ENCODE peak calls at places on chromosomes 11 and 22, in seven cellular contexts. K is LNCaP clone FGC, S is Panc1, V is heart left ventricle, L is OCI-LY7, B is heart right ventricle, U is mesendoderm. F is an unnamed sample.

GRCh38 chr22:45290410-45290936 is 5.7 kb downstream of the UPK3A start:
- DNase-seq in S (no peak), U (peak; percentile 65), V (no peak), B (no peak), L (no peak), K (no peak), F (peak; percentile 43)

GRCh38 chr22:19635644-19636043 is 78.7 kb upstream of the SEPTIN5 start:
- DNase-seq in L (no peak), S (no peak), K (no peak), B (no peak), V (no peak), U (no peak), F (no peak)

GRCh38 chr11:123979311-123979710 is 1.7 kb upstream of the OR10S1 start:
- DNase-seq in L (no peak), U (no peak), B (no peak), K (no peak), V (no peak), S (no peak), F (no peak)

GRCh38 chr22:42602470-42602869 is 12.2 kb downstream of the POLDIP3 start:
- DNase-seq in B (no peak), K (no peak), S (no peak), V (no peak), L (no peak), U (no peak), F (no peak)

GRCh38 chr11:134120143-134120850 is 51.4 kb downstream of the JAM3 start:
- DNase-seq in V (peak; percentile 62), L (no peak), K (no peak), S (no peak), B (peak; percentile 74), U (no peak), F (peak; percentile 86)

GRCh38 chr11:85705805-85706204 is 19.8 kb upstream of the CCDC89 start:
- DNase-seq in U (no peak), S (no peak), B (no peak), L (no peak), K (no peak), V (no peak), F (no peak)

GRCh38 chr11:102157219-102157618 is 47.0 kb downstream of the YAP1 start:
- DNase-seq in L (no peak), S (no peak), K (peak; percentile 86), B (peak; percentile 67), U (no peak), V (no peak), F (peak; percentile 48)

GRCh38 chr22:46149998-46150549 is at the start of gene PPARA:
- DNase-seq in K (no peak), V (peak; percentile 96), U (peak; percentile 38), B (peak; percentile 90), L (peak; percentile 83), S (no peak), F (no peak)

GRCh38 chr11:111427471-111427912 is 48.4 kb upstream of the POU2AF1 start:
- DNase-seq in L (no peak), B (no peak), U (no peak), S (no peak), V (peak; percentile 16), K (peak; percentile 76), F (no peak)

GRCh38 chr11:35134403-35135126 is 4.4 kb upstream of the CD44 start:
- DNase-seq in U (no peak), V (no peak), S (no peak), K (no peak), B (no peak), L (no peak), F (no peak)

GRCh38 chr11:109043318-109043717 is 378.4 kb downstream of the DDX10 start:
- DNase-seq in B (no peak), V (no peak), K (no peak), L (no peak), S (no peak), U (no peak), F (no peak)

GRCh38 chr11:119318240-119319135 is 1.6 kb upstream of the MCAM start:
- DNase-seq in L (peak; percentile 67), U (peak; percentile 97), V (no peak), B (peak; percentile 64), S (no peak), K (no peak), F (no peak)

GRCh38 chr22:42080287-42080686 is 787 bp downstream of the SMDT1 start:
- DNase-seq in U (peak; percentile 25), S (no peak), K (peak; percentile 7), B (no peak), V (no peak), L (no peak), F (no peak)

GRCh38 chr11:35919244-35919643 is 24.6 kb upstream of the LDLRAD3 start:
- DNase-seq in L (no peak), S (no peak), V (no peak), K (no peak), U (peak; percentile 13), B (no peak), F (no peak)

GRCh38 chr22:39297490-39298193 is 21.8 kb downstream of the RPL3 start:
- DNase-seq in V (no peak), L (peak; percentile 60), U (peak; percentile 73), K (no peak), S (no peak), B (no peak), F (no peak)

GRCh38 chr11:14357843-14358728 is 897 bp downstream of the RRAS2 start:
- DNase-seq in L (no peak), B (peak; percentile 41), U (peak; percentile 94), V (peak; percentile 69), S (no peak), K (no peak), F (no peak)

GRCh38 chr22:22374579-22374978 is 130.0 kb downstream of the VPREB1 start:
- DNase-seq in K (no peak), L (no peak), V (no peak), B (no peak), S (no peak), U (no peak), F (no peak)

GRCh38 chr11:47175746-47176327 is 842 bp downstream of the ARFGAP2 start:
- DNase-seq in S (no peak), B (no peak), U (no peak), V (no peak), L (peak; percentile 68), K (no peak), F (no peak)

GRCh38 chr11:46615756-46616155 is 1.3 kb downstream of the HARBI1 start:
- DNase-seq in B (no peak), V (no peak), U (peak; percentile 40), K (no peak), S (no peak), L (no peak), F (no peak)

GRCh38 chr11:117934526-117935307 is 5.5 kb upstream of the TMPRSS13 start:
- DNase-seq in K (no peak), U (no peak), B (no peak), L (no peak), V (no peak), S (no peak), F (no peak)

GRCh38 chr11:117580866-117581265 is 216.2 kb downstream of the DSCAML1 start:
- DNase-seq in U (no peak), B (no peak), S (no peak), K (no peak), L (no peak), V (no peak), F (no peak)

GRCh38 chr11:69229521-69229920 is 64.4 kb upstream of the MYEOV start:
- DNase-seq in L (no peak), S (no peak), V (no peak), B (no peak), U (no peak), K (no peak), F (no peak)

GRCh38 chr11:33893711-33894401 is 2.0 kb upstream of the LMO2 start:
- DNase-seq in B (no peak), S (no peak), U (no peak), V (no peak), L (peak; percentile 29), K (no peak), F (no peak)

GRCh38 chr11:131616456-131616855 is 246.0 kb downstream of the NTM start:
- DNase-seq in S (no peak), B (no peak), L (no peak), V (no peak), U (peak; percentile 55), K (no peak), F (no peak)
- H3K4me3 ChIP-seq in S (no peak overlapping the region), B (no peak overlapping the region), L (no peak overlapping the region), V (no peak overlapping the region), U (no peak overlapping the region), K (no peak overlapping the region), F (no peak overlapping the region)

GRCh38 chr11:44941286-44942021 is 9.2 kb downstream of the TP53I11 start:
- DNase-seq in U (no peak), K (no peak), V (no peak), L (no peak), S (no peak), B (no peak), F (no peak)
- H3K4me3 ChIP-seq in U (no peak overlapping the region), K (no peak overlapping the region), V (no peak overlapping the region), L (no peak overlapping the region), S (no peak overlapping the region), B (no peak overlapping the region), F (no peak overlapping the region)

GRCh38 chr22:49967333-49968241 is 7.0 kb downstream of the PIM3 start:
- DNase-seq in L (peak; percentile 51), B (peak; percentile 58), K (no peak), V (peak; percentile 76), S (no peak), U (no peak), F (no peak)

GRCh38 chr22:49965291-49966040 is 4.9 kb downstream of the PIM3 start:
- DNase-seq in K (no peak), U (no peak), V (peak; percentile 57), L (no peak), S (no peak), B (no peak), F (no peak)

GRCh38 chr22:49966041-49966715 is 5.6 kb downstream of the PIM3 start:
- DNase-seq in B (no peak), U (no peak), S (no peak), L (no peak), V (peak; percentile 61), K (no peak), F (no peak)

GRCh38 chr22:49968313-49968830 is 7.8 kb downstream of the PIM3 start:
- DNase-seq in K (no peak), U (no peak), B (no peak), S (no peak), L (no peak), V (peak; percentile 53), F (no peak)

DNA sequence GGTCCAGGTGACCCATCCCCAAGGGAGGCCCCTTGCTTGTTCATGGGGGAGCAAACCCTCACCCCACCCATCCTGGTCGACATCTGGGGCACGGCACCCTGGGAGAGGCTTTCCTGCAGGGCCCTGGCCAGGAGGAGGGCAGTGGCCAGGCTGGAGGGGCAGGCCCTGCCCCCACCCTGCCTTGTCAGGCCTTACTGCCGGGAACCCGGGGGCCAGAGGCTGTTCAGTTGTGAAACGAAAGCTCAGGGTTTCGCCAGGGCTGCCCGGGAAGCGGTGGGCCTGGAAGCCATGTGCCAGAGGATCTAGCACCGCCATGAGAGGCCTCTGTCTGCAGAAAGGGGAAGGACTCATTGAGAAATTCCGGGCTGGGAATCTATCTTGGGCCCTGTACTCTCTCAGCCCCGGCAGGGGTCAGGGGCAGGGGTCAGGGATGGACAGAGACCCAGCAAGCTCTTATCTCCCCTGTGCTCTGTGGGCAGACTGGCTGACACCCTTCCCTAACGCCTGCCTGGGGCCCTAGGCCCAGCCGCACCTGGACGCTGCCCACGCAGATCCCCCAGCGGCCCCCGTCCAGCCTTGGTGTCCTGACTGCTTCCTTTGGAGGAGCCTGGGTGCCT is 6.3 kb downstream of the PIM3 start:
- DNase-seq in V (peak; percentile 78), K (no peak), U (no peak), S (no peak), B (peak; percentile 29), L (no peak), F (no peak)
- H3K4me3 ChIP-seq in V (no peak overlapping the region), K (no peak overlapping the region), U (no peak overlapping the region), S (no peak overlapping the region), B (peak overlapping the region; percentile 30), L (no peak overlapping the region), F (no peak overlapping the region)

GRCh38 chr11:65611028-65611757 is 2.8 kb downstream of the MAP3K11 start:
- DNase-seq in B (peak; percentile 81), K (no peak), V (peak; percentile 84), L (no peak), U (peak; percentile 55), S (no peak), F (no peak)
- H3K4me3 ChIP-seq in B (peak overlapping the region; percentile 97), K (no peak overlapping the region), V (no peak overlapping the region), L (no peak overlapping the region), U (no peak overlapping the region), S (peak overlapping the region; percentile 95), F (peak overlapping the region; percentile 62)